ENCODE peak calls at places on chromosomes 5 and 9, in eight cellular contexts. One of them, this sample, is unnamed.

GRCh38 chr5:61687371-61687770 is 355.3 kb downstream of the ZSWIM6 start:
- DNase-seq in HFF-Myc: no peak
- DNase-seq in BE2C: no peak
- DNase-seq in astrocyte of the cerebellum: no peak
- DNase-seq in neural progenitor cell: no peak
- DNase-seq in foreskin fibroblast: no peak
- DNase-seq in GM13976: no peak
- DNase-seq in heart left ventricle: no peak
- DNase-seq in this sample: no peak

GRCh38 chr5:139745121-139745799 is 50.3 kb upstream of the PSD2 start:
- DNase-seq in HFF-Myc: no peak
- DNase-seq in BE2C: peak; percentile 55
- DNase-seq in astrocyte of the cerebellum: peak; percentile 70
- DNase-seq in neural progenitor cell: no peak
- DNase-seq in foreskin fibroblast: peak; percentile 84
- DNase-seq in GM13976: no peak
- DNase-seq in heart left ventricle: peak; percentile 57
- DNase-seq in this sample: peak; percentile 76

GRCh38 chr5:16899171-16899570 is 36.9 kb downstream of the MYO10 start:
- DNase-seq in HFF-Myc: no peak
- DNase-seq in BE2C: no peak
- DNase-seq in astrocyte of the cerebellum: no peak
- DNase-seq in neural progenitor cell: no peak
- DNase-seq in foreskin fibroblast: no peak
- DNase-seq in GM13976: no peak
- DNase-seq in heart left ventricle: no peak
- DNase-seq in this sample: no peak

GRCh38 chr9:90112791-90113190 is 508.0 kb downstream of the GADD45G start:
- DNase-seq in HFF-Myc: no peak
- DNase-seq in BE2C: no peak
- DNase-seq in astrocyte of the cerebellum: no peak
- DNase-seq in neural progenitor cell: no peak
- DNase-seq in foreskin fibroblast: no peak
- DNase-seq in GM13976: no peak
- DNase-seq in heart left ventricle: no peak
- DNase-seq in this sample: no peak

GRCh38 chr5:32087086-32088082 is 86.7 kb downstream of the GOLPH3 start:
- DNase-seq in HFF-Myc: no peak
- DNase-seq in BE2C: no peak
- DNase-seq in astrocyte of the cerebellum: no peak
- DNase-seq in neural progenitor cell: no peak
- DNase-seq in foreskin fibroblast: no peak
- DNase-seq in GM13976: no peak
- DNase-seq in heart left ventricle: no peak
- DNase-seq in this sample: no peak

GRCh38 chr9:137784046-137784445 is 93.5 kb upstream of the CACNA1B start:
- DNase-seq in HFF-Myc: no peak
- DNase-seq in BE2C: no peak
- DNase-seq in astrocyte of the cerebellum: no peak
- DNase-seq in neural progenitor cell: no peak
- DNase-seq in foreskin fibroblast: peak; percentile 27
- DNase-seq in GM13976: no peak
- DNase-seq in heart left ventricle: no peak
- DNase-seq in this sample: no peak

GRCh38 chr5:69502375-69503143 is 10.0 kb downstream of the OCLN start:
- DNase-seq in HFF-Myc: peak; percentile 94
- DNase-seq in BE2C: no peak
- DNase-seq in astrocyte of the cerebellum: no peak
- DNase-seq in neural progenitor cell: no peak
- DNase-seq in foreskin fibroblast: peak; percentile 91
- DNase-seq in GM13976: peak; percentile 30
- DNase-seq in heart left ventricle: no peak
- DNase-seq in this sample: no peak

GRCh38 chr9:82682431-82682830 is 380.5 kb downstream of the RASEF start:
- DNase-seq in HFF-Myc: no peak
- DNase-seq in BE2C: no peak
- DNase-seq in astrocyte of the cerebellum: no peak
- DNase-seq in neural progenitor cell: no peak
- DNase-seq in foreskin fibroblast: no peak
- DNase-seq in GM13976: no peak
- DNase-seq in heart left ventricle: no peak
- DNase-seq in this sample: no peak

GRCh38 chr9:124342946-124343485 is 72.2 kb downstream of the PSMB7 start:
- DNase-seq in HFF-Myc: peak; percentile 75
- DNase-seq in BE2C: peak; percentile 67
- DNase-seq in astrocyte of the cerebellum: peak; percentile 73
- DNase-seq in neural progenitor cell: peak; percentile 75
- DNase-seq in foreskin fibroblast: peak; percentile 98
- DNase-seq in GM13976: no peak
- DNase-seq in heart left ventricle: peak; percentile 57
- DNase-seq in this sample: peak; percentile 89

DNA sequence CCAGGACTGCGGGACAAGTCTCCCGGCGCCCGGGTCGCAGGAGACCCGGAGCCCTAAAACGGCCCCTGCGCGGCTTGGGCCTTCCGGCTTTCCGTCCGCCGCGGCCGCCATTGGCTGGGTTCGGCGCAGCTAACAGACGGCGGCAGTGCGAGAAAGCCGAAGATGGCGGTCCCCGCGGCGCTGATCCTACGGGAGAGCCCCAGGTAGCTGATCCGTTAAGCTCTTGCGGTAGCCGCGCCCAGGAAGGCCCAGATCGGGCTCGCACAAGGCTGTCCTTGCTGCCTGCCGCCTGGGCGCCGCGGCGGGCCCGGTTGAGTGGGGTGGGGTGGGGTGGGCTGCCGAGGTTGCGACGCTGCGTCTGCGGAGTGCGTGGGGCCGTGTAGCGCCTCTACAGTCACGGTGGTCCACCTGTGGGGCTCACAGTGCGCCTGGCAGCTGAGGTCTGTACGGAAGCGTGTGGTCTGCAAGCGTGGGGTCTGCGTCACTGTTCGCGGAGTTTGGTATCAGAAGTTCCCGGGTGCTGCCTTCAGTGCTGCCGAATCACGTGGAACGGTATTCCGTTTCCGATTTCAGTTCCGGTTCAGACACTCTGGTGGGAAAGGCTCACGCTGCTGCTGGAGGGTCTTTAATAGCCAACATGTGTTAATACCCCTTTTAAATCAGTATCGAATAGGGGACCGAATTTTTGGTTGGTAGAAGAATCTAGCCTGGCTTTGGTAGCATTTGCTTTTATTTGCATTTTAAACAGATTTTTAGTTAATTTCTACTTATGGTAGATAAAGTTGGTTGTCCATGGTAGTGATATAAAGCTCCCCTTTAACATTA is at the start of gene COMMD10:
- DNase-seq in HFF-Myc: peak; percentile 68
- DNase-seq in BE2C: peak; percentile 73
- DNase-seq in astrocyte of the cerebellum: peak; percentile 69
- DNase-seq in neural progenitor cell: peak; percentile 92
- DNase-seq in foreskin fibroblast: peak; percentile 89
- DNase-seq in GM13976: peak; percentile 82
- DNase-seq in heart left ventricle: peak; percentile 86
- DNase-seq in this sample: peak; percentile 87
- TF ChIP-seq CTCF in HFF-Myc: no peak
- TF ChIP-seq CTCF in BE2C: no peak
- TF ChIP-seq CTCF in astrocyte of the cerebellum: no peak
- TF ChIP-seq CTCF in neural progenitor cell: no peak
- TF ChIP-seq CTCF in foreskin fibroblast: no peak
- TF ChIP-seq CTCF in GM13976: no peak
- TF ChIP-seq CTCF in heart left ventricle: no peak
- TF ChIP-seq CTCF in this sample: no peak

GRCh38 chr5:97538916-97539315 is 355.9 kb upstream of the RIOK2 start:
- DNase-seq in HFF-Myc: no peak
- DNase-seq in BE2C: no peak
- DNase-seq in astrocyte of the cerebellum: no peak
- DNase-seq in neural progenitor cell: peak; percentile 4
- DNase-seq in foreskin fibroblast: no peak
- DNase-seq in GM13976: no peak
- DNase-seq in heart left ventricle: no peak
- DNase-seq in this sample: no peak

GRCh38 chr5:97529354-97529753 is 346.3 kb upstream of the RIOK2 start:
- DNase-seq in HFF-Myc: no peak
- DNase-seq in BE2C: no peak
- DNase-seq in astrocyte of the cerebellum: no peak
- DNase-seq in neural progenitor cell: no peak
- DNase-seq in foreskin fibroblast: peak; percentile 38
- DNase-seq in GM13976: no peak
- DNase-seq in heart left ventricle: no peak
- DNase-seq in this sample: no peak

GRCh38 chr5:97536683-97537082 is 353.6 kb upstream of the RIOK2 start:
- DNase-seq in HFF-Myc: no peak
- DNase-seq in BE2C: no peak
- DNase-seq in astrocyte of the cerebellum: no peak
- DNase-seq in neural progenitor cell: no peak
- DNase-seq in foreskin fibroblast: no peak
- DNase-seq in GM13976: no peak
- DNase-seq in heart left ventricle: no peak
- DNase-seq in this sample: no peak

GRCh38 chr5:97531549-97531948 is 348.5 kb upstream of the RIOK2 start:
- DNase-seq in HFF-Myc: no peak
- DNase-seq in BE2C: no peak
- DNase-seq in astrocyte of the cerebellum: no peak
- DNase-seq in neural progenitor cell: no peak
- DNase-seq in foreskin fibroblast: no peak
- DNase-seq in GM13976: no peak
- DNase-seq in heart left ventricle: no peak
- DNase-seq in this sample: no peak

GRCh38 chr5:97534166-97534565 is 351.1 kb upstream of the RIOK2 start:
- DNase-seq in HFF-Myc: peak; percentile 75
- DNase-seq in BE2C: peak; percentile 49
- DNase-seq in astrocyte of the cerebellum: peak; percentile 73
- DNase-seq in neural progenitor cell: peak; percentile 53
- DNase-seq in foreskin fibroblast: peak; percentile 96
- DNase-seq in GM13976: peak; percentile 52
- DNase-seq in heart left ventricle: no peak
- DNase-seq in this sample: no peak
- TF ChIP-seq CTCF in HFF-Myc: peak; percentile 60
- TF ChIP-seq CTCF in BE2C: peak; percentile 82
- TF ChIP-seq CTCF in astrocyte of the cerebellum: peak; percentile 71
- TF ChIP-seq CTCF in neural progenitor cell: peak; percentile 72
- TF ChIP-seq CTCF in foreskin fibroblast: peak; percentile 64
- TF ChIP-seq CTCF in GM13976: peak; percentile 48
- TF ChIP-seq CTCF in heart left ventricle: no peak
- TF ChIP-seq CTCF in this sample: no peak

GRCh38 chr5:167049043-167049663 is 1242.3 kb upstream of the WWC1 start:
- DNase-seq in HFF-Myc: peak; percentile 3
- DNase-seq in BE2C: peak; percentile 50
- DNase-seq in astrocyte of the cerebellum: peak; percentile 41
- DNase-seq in neural progenitor cell: peak; percentile 71
- DNase-seq in foreskin fibroblast: peak; percentile 18
- DNase-seq in GM13976: peak; percentile 29
- DNase-seq in heart left ventricle: peak; percentile 25
- DNase-seq in this sample: no peak

GRCh38 chr5:167049771-167050567 is 1241.5 kb upstream of the WWC1 start:
- DNase-seq in HFF-Myc: no peak
- DNase-seq in BE2C: no peak
- DNase-seq in astrocyte of the cerebellum: no peak
- DNase-seq in neural progenitor cell: no peak
- DNase-seq in foreskin fibroblast: peak; percentile 13
- DNase-seq in GM13976: no peak
- DNase-seq in heart left ventricle: no peak
- DNase-seq in this sample: no peak

GRCh38 chr5:167051369-167051768 is 1240.1 kb upstream of the WWC1 start:
- DNase-seq in HFF-Myc: no peak
- DNase-seq in BE2C: no peak
- DNase-seq in astrocyte of the cerebellum: no peak
- DNase-seq in neural progenitor cell: no peak
- DNase-seq in foreskin fibroblast: peak; percentile 20
- DNase-seq in GM13976: no peak
- DNase-seq in heart left ventricle: no peak
- DNase-seq in this sample: no peak

DNA sequence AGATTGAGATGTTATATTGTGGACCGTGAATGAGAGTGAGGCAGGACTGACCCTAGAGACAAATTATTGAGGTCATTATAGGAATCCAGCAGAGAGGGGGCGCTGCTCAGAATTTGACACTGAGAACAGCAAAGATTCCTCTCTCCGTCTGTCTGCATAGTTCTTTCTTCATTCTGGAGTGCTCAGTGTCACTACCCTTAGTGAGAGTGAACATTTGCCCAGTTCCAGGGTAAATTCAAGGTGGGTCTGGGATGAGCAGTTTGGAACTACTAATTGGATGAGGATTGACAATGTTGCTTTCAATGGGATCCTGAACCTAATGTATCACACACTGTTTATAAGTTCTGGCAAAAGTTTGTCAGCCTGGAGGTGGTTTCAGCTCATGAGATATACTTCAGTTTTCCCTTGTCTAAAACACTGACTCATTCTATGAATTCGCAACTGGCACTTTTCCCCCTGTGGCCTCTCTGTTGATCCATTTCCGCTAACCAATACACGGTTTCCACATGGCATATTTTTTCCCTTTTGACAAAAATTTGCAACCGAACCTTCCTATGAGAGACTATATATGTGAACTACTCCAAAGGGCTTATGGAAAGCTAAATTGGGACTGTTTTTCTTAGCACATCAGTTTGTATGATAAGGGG is 1240.8 kb upstream of the WWC1 start:
- DNase-seq in HFF-Myc: no peak
- DNase-seq in BE2C: peak; percentile 8
- DNase-seq in astrocyte of the cerebellum: no peak
- DNase-seq in neural progenitor cell: no peak
- DNase-seq in foreskin fibroblast: peak; percentile 72
- DNase-seq in GM13976: no peak
- DNase-seq in heart left ventricle: no peak
- DNase-seq in this sample: no peak
- TF ChIP-seq CTCF in HFF-Myc: no peak
- TF ChIP-seq CTCF in BE2C: no peak
- TF ChIP-seq CTCF in astrocyte of the cerebellum: no peak
- TF ChIP-seq CTCF in neural progenitor cell: peak; percentile 46
- TF ChIP-seq CTCF in foreskin fibroblast: no peak
- TF ChIP-seq CTCF in GM13976: no peak
- TF ChIP-seq CTCF in heart left ventricle: no peak
- TF ChIP-seq CTCF in this sample: no peak

DNA sequence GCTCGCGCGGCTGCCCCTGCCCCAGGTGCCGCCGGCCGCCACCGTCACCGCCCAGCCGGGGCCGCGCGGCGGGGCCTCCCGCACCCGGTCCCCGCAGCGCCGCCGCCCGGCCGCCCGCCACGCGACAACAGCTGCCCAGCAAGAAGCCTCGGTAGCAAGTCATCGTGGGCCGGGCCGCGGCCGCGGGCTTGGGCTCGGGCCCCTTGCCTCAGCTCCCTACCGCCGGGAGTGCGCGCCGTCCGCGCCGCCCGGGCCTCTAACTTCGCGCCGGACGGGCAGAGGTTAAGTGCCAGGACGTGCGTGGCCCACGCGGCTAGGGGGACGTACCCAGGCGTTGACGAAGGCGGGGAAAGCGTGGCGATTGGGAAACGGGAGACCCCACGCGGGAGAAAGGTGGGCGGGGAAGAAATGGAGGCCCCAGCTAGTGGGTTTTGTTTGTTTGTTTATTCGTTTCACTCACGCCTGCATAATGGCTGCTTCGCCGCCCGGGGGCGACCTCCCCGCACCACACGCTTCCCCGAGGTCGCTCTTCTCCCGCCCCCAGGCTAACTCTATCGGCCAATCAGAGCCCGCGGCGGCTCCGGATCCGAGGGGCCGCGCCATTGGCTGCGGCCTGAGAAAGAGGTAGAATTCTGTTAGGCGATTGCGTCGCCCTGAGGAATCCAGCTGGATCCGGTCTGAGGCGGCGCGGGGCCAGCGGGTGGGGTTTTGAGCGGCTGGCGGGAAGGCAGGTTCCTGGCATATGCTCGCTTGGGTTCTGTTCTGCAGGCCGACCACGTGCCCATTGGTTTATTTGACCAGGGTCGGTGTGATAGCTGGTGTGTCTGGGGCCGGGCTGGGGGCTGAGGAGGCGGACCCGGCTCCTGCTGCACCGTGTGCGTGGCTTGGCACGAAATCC is at the start of gene NADK2:
- DNase-seq in HFF-Myc: peak; percentile 83
- DNase-seq in BE2C: peak; percentile 96
- DNase-seq in astrocyte of the cerebellum: peak; percentile 91
- DNase-seq in neural progenitor cell: peak; percentile 97
- DNase-seq in foreskin fibroblast: peak; percentile 99
- DNase-seq in GM13976: peak; percentile 96
- DNase-seq in heart left ventricle: peak; percentile 97
- DNase-seq in this sample: peak; percentile 98
- TF ChIP-seq CTCF in HFF-Myc: peak; percentile 55
- TF ChIP-seq CTCF in BE2C: peak; percentile 68
- TF ChIP-seq CTCF in astrocyte of the cerebellum: peak; percentile 57
- TF ChIP-seq CTCF in neural progenitor cell: peak; percentile 76
- TF ChIP-seq CTCF in foreskin fibroblast: peak; percentile 45
- TF ChIP-seq CTCF in GM13976: peak; percentile 63
- TF ChIP-seq CTCF in heart left ventricle: peak; percentile 65
- TF ChIP-seq CTCF in this sample: peak; percentile 61

This sample was measured in sigmoid colon.